ENCODE peak calls at places on chromosome 2, in seven cellular contexts. X is amniotic epithelial cell, H is GM12878, R is left colon, Z is astrocyte of the spinal cord, M is aorta, D is amygdala. N is an unnamed sample.

GRCh38 chr2:72118386-72118785 is 29.3 kb downstream of the CYP26B1 start:
- DNase-seq in X (no peak), H (no peak), R (no peak), Z (no peak), M (no peak), D (no peak), N (no peak)

GRCh38 chr2:71742953-71743601 is 289.7 kb downstream of the DYSF start:
- DNase-seq in X (peak), H (no peak), R (peak), Z (peak), M (peak), D (no peak), N (peak)

GRCh38 chr2:224442092-224442999 is 40.4 kb upstream of the FAM124B start:
- DNase-seq in X (peak), H (no peak), R (peak), Z (peak), M (no peak), D (no peak), N (no peak)

GRCh38 chr2:118902279-118903028 is 39.5 kb upstream of the MARCO start:
- DNase-seq in X (no peak), H (no peak), R (no peak), Z (no peak), M (no peak), D (no peak), N (no peak)

GRCh38 chr2:119012345-119013301 is 70.6 kb downstream of the MARCO start:
- DNase-seq in X (no peak), H (no peak), R (no peak), Z (no peak), M (no peak), D (no peak), N (no peak)

GRCh38 chr2:191155608-191156071 is 4.8 kb upstream of the STAT4 start:
- DNase-seq in X (peak), H (no peak), R (no peak), Z (peak), M (no peak), D (no peak), N (no peak)

GRCh38 chr2:196967775-196968174 is 41.3 kb upstream of the PGAP1 start:
- DNase-seq in X (no peak), H (no peak), R (no peak), Z (no peak), M (no peak), D (no peak), N (no peak)

GRCh38 chr2:230130668-230131364 is 62.1 kb upstream of the SLC16A14 start:
- DNase-seq in X (peak), H (no peak), R (peak), Z (peak), M (peak), D (no peak), N (no peak)

GRCh38 chr2:119389615-119390306 is 23.0 kb downstream of the DBI start:
- DNase-seq in X (peak), H (no peak), R (peak), Z (peak), M (peak), D (no peak), N (peak)

GRCh38 chr2:240353086-240353798 is 82.2 kb upstream of the GPC1 start:
- DNase-seq in X (no peak), H (no peak), R (no peak), Z (no peak), M (peak), D (no peak), N (no peak)

GRCh38 chr2:99445065-99445464 is 44.8 kb downstream of the REV1 start:
- DNase-seq in X (peak), H (no peak), R (no peak), Z (no peak), M (no peak), D (no peak), N (no peak)